ENCODE peak calls at places on chromosomes 5 and 9, in nine cellular contexts. One of them, this sample, is unnamed.

GRCh38 chr9:134696433-134696832 is 54.8 kb downstream of the COL5A1 start:
- DNase-seq in NCI-H1092 treated with DMSO at 0.1 percent for 48 hours: no peak
- DNase-seq in AML-193: no peak
- DNase-seq in NCI-H1930: no peak
- DNase-seq in iris pigment epithelial cell: no peak
- DNase-seq in memory B cell: no peak
- DNase-seq in mammary epithelial cell: no peak
- DNase-seq in skeletal muscle cell: no peak
- DNase-seq in cardiac fibroblast: no peak
- DNase-seq in this sample: no peak

GRCh38 chr9:120919639-120920494 is 6.7 kb downstream of the TRAF1 start:
- DNase-seq in NCI-H1092 treated with DMSO at 0.1 percent for 48 hours: no peak
- DNase-seq in AML-193: no peak
- DNase-seq in NCI-H1930: no peak
- DNase-seq in iris pigment epithelial cell: no peak
- DNase-seq in memory B cell: no peak
- DNase-seq in mammary epithelial cell: no peak
- DNase-seq in skeletal muscle cell: peak; percentile 28
- DNase-seq in cardiac fibroblast: peak; percentile 32
- DNase-seq in this sample: no peak

GRCh38 chr9:93126825-93127368 is 7.2 kb downstream of the NINJ1 start:
- DNase-seq in NCI-H1092 treated with DMSO at 0.1 percent for 48 hours: no peak
- DNase-seq in AML-193: no peak
- DNase-seq in NCI-H1930: no peak
- DNase-seq in iris pigment epithelial cell: no peak
- DNase-seq in memory B cell: no peak
- DNase-seq in mammary epithelial cell: no peak
- DNase-seq in skeletal muscle cell: no peak
- DNase-seq in cardiac fibroblast: no peak
- DNase-seq in this sample: no peak

GRCh38 chr9:128636024-128636390 is 20.6 kb downstream of the DYNC2I2 start:
- DNase-seq in NCI-H1092 treated with DMSO at 0.1 percent for 48 hours: peak; percentile 55
- DNase-seq in AML-193: no peak
- DNase-seq in NCI-H1930: no peak
- DNase-seq in iris pigment epithelial cell: no peak
- DNase-seq in memory B cell: no peak
- DNase-seq in mammary epithelial cell: no peak
- DNase-seq in skeletal muscle cell: no peak
- DNase-seq in cardiac fibroblast: no peak
- DNase-seq in this sample: no peak

GRCh38 chr5:157612071-157612476 is 36.5 kb upstream of the ADAM19 start:
- DNase-seq in NCI-H1092 treated with DMSO at 0.1 percent for 48 hours: peak; percentile 3
- DNase-seq in AML-193: no peak
- DNase-seq in NCI-H1930: no peak
- DNase-seq in iris pigment epithelial cell: no peak
- DNase-seq in memory B cell: no peak
- DNase-seq in mammary epithelial cell: peak; percentile 97
- DNase-seq in skeletal muscle cell: peak; percentile 36
- DNase-seq in cardiac fibroblast: no peak
- DNase-seq in this sample: no peak

GRCh38 chr5:65727491-65728156 is 5.6 kb downstream of the NLN start:
- DNase-seq in NCI-H1092 treated with DMSO at 0.1 percent for 48 hours: no peak
- DNase-seq in AML-193: no peak
- DNase-seq in NCI-H1930: no peak
- DNase-seq in iris pigment epithelial cell: no peak
- DNase-seq in memory B cell: no peak
- DNase-seq in mammary epithelial cell: no peak
- DNase-seq in skeletal muscle cell: no peak
- DNase-seq in cardiac fibroblast: no peak
- DNase-seq in this sample: no peak

GRCh38 chr9:14418262-14419200 is 104.6 kb upstream of the NFIB start:
- DNase-seq in NCI-H1092 treated with DMSO at 0.1 percent for 48 hours: no peak
- DNase-seq in AML-193: no peak
- DNase-seq in NCI-H1930: no peak
- DNase-seq in iris pigment epithelial cell: no peak
- DNase-seq in memory B cell: no peak
- DNase-seq in mammary epithelial cell: no peak
- DNase-seq in skeletal muscle cell: peak; percentile 62
- DNase-seq in cardiac fibroblast: peak; percentile 47
- DNase-seq in this sample: no peak

GRCh38 chr9:128225770-128226753 is 22.9 kb downstream of the DNM1 start:
- DNase-seq in NCI-H1092 treated with DMSO at 0.1 percent for 48 hours: no peak
- DNase-seq in AML-193: no peak
- DNase-seq in NCI-H1930: no peak
- DNase-seq in iris pigment epithelial cell: no peak
- DNase-seq in memory B cell: no peak
- DNase-seq in mammary epithelial cell: no peak
- DNase-seq in skeletal muscle cell: no peak
- DNase-seq in cardiac fibroblast: no peak
- DNase-seq in this sample: no peak